ENCODE peak calls at places on chromosomes 7 and 10, in seven cellular contexts. One of them, this sample, is unnamed.

GRCh38 chr10:103564799-103565365 is 71.4 kb downstream of the NEURL1 start:
- DNase-seq in fibroblast of lung: no peak
- DNase-seq in GM23338: peak; percentile 87
- DNase-seq in PC-3: peak; percentile 23
- DNase-seq in mammary epithelial cell: no peak
- DNase-seq in HepG2: peak; percentile 26
- DNase-seq in GM12878: no peak
- DNase-seq in this sample: peak; percentile 26

GRCh38 chr10:105161149-105161548 is 520.1 kb downstream of the SORCS3 start:
- DNase-seq in fibroblast of lung: no peak
- DNase-seq in GM23338: no peak
- DNase-seq in PC-3: no peak
- DNase-seq in mammary epithelial cell: no peak
- DNase-seq in HepG2: no peak
- DNase-seq in GM12878: no peak
- DNase-seq in this sample: no peak

GRCh38 chr10:32105782-32106382 is 49.7 kb upstream of the KIF5B start:
- DNase-seq in fibroblast of lung: no peak
- DNase-seq in GM23338: no peak
- DNase-seq in PC-3: no peak
- DNase-seq in mammary epithelial cell: no peak
- DNase-seq in HepG2: peak; percentile 98
- DNase-seq in GM12878: no peak
- DNase-seq in this sample: no peak

GRCh38 chr7:41979834-41980307 is 257.1 kb downstream of the GLI3 start:
- DNase-seq in fibroblast of lung: peak; percentile 41
- DNase-seq in GM23338: peak; percentile 84
- DNase-seq in PC-3: peak; percentile 57
- DNase-seq in mammary epithelial cell: no peak
- DNase-seq in HepG2: peak; percentile 3
- DNase-seq in GM12878: no peak
- DNase-seq in this sample: peak; percentile 19

GRCh38 chr10:52864459-52865106 is 92.0 kb upstream of the MBL2 start:
- DNase-seq in fibroblast of lung: peak; percentile 96
- DNase-seq in GM23338: peak; percentile 50
- DNase-seq in PC-3: peak; percentile 100
- DNase-seq in mammary epithelial cell: peak; percentile 98
- DNase-seq in HepG2: peak; percentile 64
- DNase-seq in GM12878: no peak
- DNase-seq in this sample: no peak

GRCh38 chr7:1458676-1459511 is at the start of gene MICALL2:
- DNase-seq in fibroblast of lung: peak; percentile 82
- DNase-seq in GM23338: no peak
- DNase-seq in PC-3: peak; percentile 89
- DNase-seq in mammary epithelial cell: peak; percentile 89
- DNase-seq in HepG2: peak; percentile 49
- DNase-seq in GM12878: no peak
- DNase-seq in this sample: peak; percentile 16

GRCh38 chr10:26448706-26449435 is 10.7 kb downstream of the APBB1IP start:
- DNase-seq in fibroblast of lung: no peak
- DNase-seq in GM23338: peak; percentile 19
- DNase-seq in PC-3: peak; percentile 8
- DNase-seq in mammary epithelial cell: no peak
- DNase-seq in HepG2: no peak
- DNase-seq in GM12878: peak; percentile 84
- DNase-seq in this sample: peak; percentile 92

GRCh38 chr10:5229019-5229418 is 32.4 kb downstream of the AKR1C4 start:
- DNase-seq in fibroblast of lung: no peak
- DNase-seq in GM23338: no peak
- DNase-seq in PC-3: no peak
- DNase-seq in mammary epithelial cell: no peak
- DNase-seq in HepG2: no peak
- DNase-seq in GM12878: no peak
- DNase-seq in this sample: no peak

GRCh38 chr10:85047170-85047834 is 718.9 kb downstream of the CCSER2 start:
- DNase-seq in fibroblast of lung: no peak
- DNase-seq in GM23338: no peak
- DNase-seq in PC-3: no peak
- DNase-seq in mammary epithelial cell: no peak
- DNase-seq in HepG2: no peak
- DNase-seq in GM12878: no peak
- DNase-seq in this sample: no peak

GRCh38 chr10:84196083-84196482 is 1.7 kb downstream of the CDHR1 start:
- DNase-seq in fibroblast of lung: no peak
- DNase-seq in GM23338: no peak
- DNase-seq in PC-3: no peak
- DNase-seq in mammary epithelial cell: no peak
- DNase-seq in HepG2: peak; percentile 3
- DNase-seq in GM12878: no peak
- DNase-seq in this sample: peak; percentile 15

GRCh38 chr7:71626206-71626605 is 494.3 kb downstream of the GALNT17 start:
- DNase-seq in fibroblast of lung: peak; percentile 96
- DNase-seq in GM23338: no peak
- DNase-seq in PC-3: no peak
- DNase-seq in mammary epithelial cell: no peak
- DNase-seq in HepG2: no peak
- DNase-seq in GM12878: no peak
- DNase-seq in this sample: no peak

GRCh38 chr10:7892146-7892545 is 73.8 kb downstream of the TAF3 start:
- DNase-seq in fibroblast of lung: no peak
- DNase-seq in GM23338: no peak
- DNase-seq in PC-3: no peak
- DNase-seq in mammary epithelial cell: no peak
- DNase-seq in HepG2: no peak
- DNase-seq in GM12878: no peak
- DNase-seq in this sample: no peak

GRCh38 chr10:35194906-35195305 is 68.3 kb downstream of the CREM start:
- DNase-seq in fibroblast of lung: peak; percentile 73
- DNase-seq in GM23338: no peak
- DNase-seq in PC-3: peak; percentile 37
- DNase-seq in mammary epithelial cell: peak; percentile 14
- DNase-seq in HepG2: no peak
- DNase-seq in GM12878: no peak
- DNase-seq in this sample: no peak

GRCh38 chr7:130650616-130651015 is 17.9 kb downstream of the COPG2 start:
- DNase-seq in fibroblast of lung: no peak
- DNase-seq in GM23338: no peak
- DNase-seq in PC-3: no peak
- DNase-seq in mammary epithelial cell: no peak
- DNase-seq in HepG2: no peak
- DNase-seq in GM12878: no peak
- DNase-seq in this sample: no peak

GRCh38 chr10:97553575-97554100 is 18.9 kb upstream of the ANKRD2 start:
- DNase-seq in fibroblast of lung: peak; percentile 63
- DNase-seq in GM23338: peak; percentile 93
- DNase-seq in PC-3: peak; percentile 71
- DNase-seq in mammary epithelial cell: peak; percentile 56
- DNase-seq in HepG2: peak; percentile 62
- DNase-seq in GM12878: peak; percentile 26
- DNase-seq in this sample: peak; percentile 58

GRCh38 chr7:78164459-78164858 is 365.9 kb downstream of the PHTF2 start:
- DNase-seq in fibroblast of lung: no peak
- DNase-seq in GM23338: no peak
- DNase-seq in PC-3: no peak
- DNase-seq in mammary epithelial cell: no peak
- DNase-seq in HepG2: no peak
- DNase-seq in GM12878: no peak
- DNase-seq in this sample: no peak

GRCh38 chr10:113431807-113432206 is 121.0 kb upstream of the HABP2 start:
- DNase-seq in fibroblast of lung: no peak
- DNase-seq in GM23338: no peak
- DNase-seq in PC-3: no peak
- DNase-seq in mammary epithelial cell: no peak
- DNase-seq in HepG2: no peak
- DNase-seq in GM12878: no peak
- DNase-seq in this sample: no peak

GRCh38 chr10:104711167-104711765 is 70.2 kb downstream of the SORCS3 start:
- DNase-seq in fibroblast of lung: peak; percentile 16
- DNase-seq in GM23338: no peak
- DNase-seq in PC-3: no peak
- DNase-seq in mammary epithelial cell: no peak
- DNase-seq in HepG2: no peak
- DNase-seq in GM12878: no peak
- DNase-seq in this sample: no peak

GRCh38 chr10:105605873-105606272 is 964.8 kb downstream of the SORCS3 start:
- DNase-seq in fibroblast of lung: no peak
- DNase-seq in GM23338: peak; percentile 6
- DNase-seq in PC-3: no peak
- DNase-seq in mammary epithelial cell: no peak
- DNase-seq in HepG2: no peak
- DNase-seq in GM12878: no peak
- DNase-seq in this sample: no peak

GRCh38 chr10:28677889-28678686 is 767 bp downstream of the BAMBI start:
- DNase-seq in fibroblast of lung: peak; percentile 46
- DNase-seq in GM23338: peak; percentile 47
- DNase-seq in PC-3: peak; percentile 11
- DNase-seq in mammary epithelial cell: peak; percentile 61
- DNase-seq in HepG2: no peak
- DNase-seq in GM12878: no peak
- DNase-seq in this sample: no peak

GRCh38 chr7:8000315-8000941 is 31.8 kb downstream of the GLCCI1 start:
- DNase-seq in fibroblast of lung: no peak
- DNase-seq in GM23338: no peak
- DNase-seq in PC-3: no peak
- DNase-seq in mammary epithelial cell: no peak
- DNase-seq in HepG2: no peak
- DNase-seq in GM12878: no peak
- DNase-seq in this sample: no peak

GRCh38 chr7:2195403-2196246 is 37.1 kb downstream of the MAD1L1 start:
- DNase-seq in fibroblast of lung: no peak
- DNase-seq in GM23338: no peak
- DNase-seq in PC-3: no peak
- DNase-seq in mammary epithelial cell: no peak
- DNase-seq in HepG2: no peak
- DNase-seq in GM12878: no peak
- DNase-seq in this sample: no peak

GRCh38 chr7:50656141-50656895 is 91.1 kb upstream of the DDC start:
- DNase-seq in fibroblast of lung: no peak
- DNase-seq in GM23338: no peak
- DNase-seq in PC-3: no peak
- DNase-seq in mammary epithelial cell: no peak
- DNase-seq in HepG2: no peak
- DNase-seq in GM12878: no peak
- DNase-seq in this sample: no peak

GRCh38 chr7:50658696-50659095 is 93.5 kb upstream of the DDC start:
- DNase-seq in fibroblast of lung: no peak
- DNase-seq in GM23338: no peak
- DNase-seq in PC-3: no peak
- DNase-seq in mammary epithelial cell: no peak
- DNase-seq in HepG2: no peak
- DNase-seq in GM12878: no peak
- DNase-seq in this sample: no peak

GRCh38 chr7:50655490-50655889 is 90.3 kb upstream of the DDC start:
- DNase-seq in fibroblast of lung: no peak
- DNase-seq in GM23338: no peak
- DNase-seq in PC-3: no peak
- DNase-seq in mammary epithelial cell: no peak
- DNase-seq in HepG2: no peak
- DNase-seq in GM12878: no peak
- DNase-seq in this sample: no peak

GRCh38 chr7:50657912-50658311 is 92.7 kb upstream of the DDC start:
- DNase-seq in fibroblast of lung: no peak
- DNase-seq in GM23338: no peak
- DNase-seq in PC-3: no peak
- DNase-seq in mammary epithelial cell: no peak
- DNase-seq in HepG2: no peak
- DNase-seq in GM12878: no peak
- DNase-seq in this sample: no peak

GRCh38 chr7:50657341-50657873 is 92.2 kb upstream of the DDC start:
- DNase-seq in fibroblast of lung: no peak
- DNase-seq in GM23338: no peak
- DNase-seq in PC-3: no peak
- DNase-seq in mammary epithelial cell: no peak
- DNase-seq in HepG2: no peak
- DNase-seq in GM12878: no peak
- DNase-seq in this sample: no peak
- TF ChIP-seq CTCF in fibroblast of lung: no peak
- TF ChIP-seq CTCF in GM23338: no peak
- TF ChIP-seq CTCF in PC-3: no peak
- TF ChIP-seq CTCF in mammary epithelial cell: no peak
- TF ChIP-seq CTCF in HepG2: no peak
- TF ChIP-seq CTCF in GM12878: no peak
- TF ChIP-seq CTCF in this sample: no peak

GRCh38 chr7:27157717-27158431 is 1.4 kb upstream of the HOXA7 start:
- DNase-seq in fibroblast of lung: no peak
- DNase-seq in GM23338: no peak
- DNase-seq in PC-3: no peak
- DNase-seq in mammary epithelial cell: no peak
- DNase-seq in HepG2: no peak
- DNase-seq in GM12878: no peak
- DNase-seq in this sample: no peak
- TF ChIP-seq EZH2 in fibroblast of lung: no peak
- TF ChIP-seq EZH2 in GM23338: peak; percentile 92
- TF ChIP-seq EZH2 in PC-3: no peak
- TF ChIP-seq EZH2 in mammary epithelial cell: no peak
- TF ChIP-seq EZH2 in HepG2: no peak
- TF ChIP-seq EZH2 in GM12878: no peak
- TF ChIP-seq EZH2 in this sample: no peak

DNA sequence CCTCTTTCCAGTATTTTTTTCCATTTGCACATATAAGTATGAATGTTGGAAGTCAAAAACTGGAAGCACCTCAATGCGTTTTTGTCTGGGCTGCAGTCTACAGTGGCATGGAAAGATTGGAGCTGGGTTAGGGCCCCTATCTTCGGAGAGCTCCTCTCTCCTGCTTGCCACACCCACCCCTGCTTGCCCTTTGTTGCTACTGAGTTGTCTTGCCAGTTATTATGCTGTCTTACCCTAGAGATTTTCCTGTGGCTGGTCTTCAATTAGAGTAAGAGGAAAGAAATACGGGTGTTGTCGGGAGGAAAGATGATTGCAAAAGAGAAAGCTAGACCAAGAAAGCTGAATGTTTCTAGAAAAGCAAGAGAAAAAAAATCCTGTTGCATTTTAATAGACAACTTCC is 228.9 kb upstream of the CELF2 start:
- DNase-seq in fibroblast of lung: no peak
- DNase-seq in GM23338: no peak
- DNase-seq in PC-3: no peak
- DNase-seq in mammary epithelial cell: no peak
- DNase-seq in HepG2: no peak
- DNase-seq in GM12878: no peak
- DNase-seq in this sample: no peak
- H3K4me1 ChIP-seq in fibroblast of lung: peaks cover 17% of the 10 kb centered on the region
- H3K4me1 ChIP-seq in GM23338: peaks cover 12% of the 10 kb centered on the region
- H3K4me1 ChIP-seq in PC-3: peaks cover 7% of the 10 kb centered on the region
- H3K4me1 ChIP-seq in mammary epithelial cell: peaks cover 36% of the 10 kb centered on the region
- H3K4me1 ChIP-seq in HepG2: no peaks in the 10 kb centered on the region
- H3K4me1 ChIP-seq in GM12878: no peaks in the 10 kb centered on the region
- H3K4me1 ChIP-seq in this sample: no peaks in the 10 kb centered on the region

GRCh38 chr7:43490016-43490415 is 92.9 kb upstream of the STK17A start:
- DNase-seq in fibroblast of lung: peak; percentile 79
- DNase-seq in GM23338: no peak
- DNase-seq in PC-3: no peak
- DNase-seq in mammary epithelial cell: no peak
- DNase-seq in HepG2: no peak
- DNase-seq in GM12878: no peak
- DNase-seq in this sample: no peak
- TF ChIP-seq CTCF in fibroblast of lung: no peak
- TF ChIP-seq CTCF in GM23338: no peak
- TF ChIP-seq CTCF in PC-3: no peak
- TF ChIP-seq CTCF in mammary epithelial cell: no peak
- TF ChIP-seq CTCF in HepG2: no peak
- TF ChIP-seq CTCF in GM12878: no peak
- TF ChIP-seq CTCF in this sample: no peak

This sample was measured in DND-41.